ENCODE peak calls at places on chromosome 10, in nine cellular contexts. L is heart left ventricle; B is AML-193; O is GM23248; K is CD8-positive, alpha-beta memory T cell; J is activated effector memory CD4-positive, alpha-beta T cell treated with Interleukin-2 at 50 U/mL for 16 hours; D is mucosa of gallbladder; E is AG20443; T is iPS-NIHi11. X is an unnamed sample.

GRCh38 chr10:44995581-44995913 is 5.2 kb upstream of the ZNF22 start:
- DNase-seq in B (no peak), E (no peak), J (no peak), O (no peak), D (no peak), K (peak; percentile 23), T (no peak), L (no peak), X (no peak)

GRCh38 chr10:3491571-3491970 is 293.4 kb downstream of the KLF6 start:
- DNase-seq in L (no peak), T (no peak), E (no peak), B (no peak), D (no peak), O (no peak), K (no peak), J (no peak), X (no peak)

GRCh38 chr10:6729071-6729773 is 149.1 kb upstream of the PRKCQ start:
- DNase-seq in T (no peak), J (no peak), O (peak; percentile 96), L (no peak), B (no peak), K (no peak), E (peak; percentile 89), D (no peak), X (no peak)

GRCh38 chr10:105185101-105185500 is 544.0 kb downstream of the SORCS3 start:
- DNase-seq in O (no peak), E (no peak), K (no peak), J (no peak), D (no peak), T (no peak), B (no peak), L (no peak), X (no peak)

GRCh38 chr10:72277340-72277995 is 3.7 kb downstream of the DDIT4 start:
- DNase-seq in T (no peak), K (no peak), D (no peak), E (no peak), B (no peak), J (no peak), L (no peak), O (no peak), X (no peak)

GRCh38 chr10:72322280-72323058 is 32.2 kb downstream of the DNAJB12 start:
- DNase-seq in B (no peak), T (no peak), D (no peak), K (no peak), O (no peak), E (no peak), L (no peak), J (peak; percentile 38), X (no peak)

GRCh38 chr10:191703-192518 is 56.7 kb downstream of the ZMYND11 start:
- DNase-seq in L (peak; percentile 31), T (no peak), D (no peak), O (peak; percentile 84), J (no peak), E (peak; percentile 71), K (no peak), B (no peak), X (no peak)

GRCh38 chr10:29257106-29257783 is 31.6 kb upstream of the LYZL1 start:
- DNase-seq in J (no peak), E (peak; percentile 82), O (peak; percentile 87), B (no peak), K (no peak), T (no peak), D (peak; percentile 47), L (peak; percentile 63), X (peak; percentile 69)

GRCh38 chr10:6171891-6172354 is 30.8 kb upstream of the PFKFB3 start:
- DNase-seq in B (peak; percentile 48), T (no peak), D (peak; percentile 51), K (no peak), J (no peak), E (peak; percentile 88), L (peak; percentile 84), O (peak; percentile 98), X (peak; percentile 75)

GRCh38 chr10:69502589-69502988 is 51.3 kb downstream of the TSPAN15 start:
- DNase-seq in T (no peak), D (no peak), E (no peak), J (no peak), L (no peak), K (no peak), O (no peak), B (no peak), X (no peak)

GRCh38 chr10:34320265-34320664 is 494.8 kb downstream of the PARD3 start:
- DNase-seq in B (no peak), J (no peak), E (no peak), K (no peak), T (no peak), D (no peak), O (no peak), L (no peak), X (no peak)

GRCh38 chr10:112711366-112711765 is 238.7 kb upstream of the TCF7L2 start:
- DNase-seq in K (no peak), O (peak; percentile 32), T (no peak), J (no peak), E (no peak), B (no peak), D (no peak), L (no peak), X (peak; percentile 46)

GRCh38 chr10:97667462-97667861 is 19.6 kb downstream of the AVPI1 start:
- DNase-seq in E (no peak), J (no peak), T (no peak), O (no peak), D (no peak), K (no peak), L (no peak), B (no peak), X (no peak)

GRCh38 chr10:52814506-52814905 is 41.9 kb upstream of the MBL2 start:
- DNase-seq in K (no peak), B (no peak), L (no peak), D (no peak), T (no peak), O (no peak), E (no peak), J (no peak), X (no peak)

GRCh38 chr10:63976538-63976937 is 455.3 kb downstream of the REEP3 start:
- DNase-seq in D (peak; percentile 47), B (peak; percentile 34), L (no peak), E (peak; percentile 77), J (no peak), T (peak; percentile 68), K (no peak), O (peak; percentile 63), X (peak; percentile 37)

GRCh38 chr10:11026761-11027160 is 9.1 kb downstream of the CELF2 start:
- DNase-seq in K (no peak), L (no peak), J (no peak), T (no peak), D (no peak), E (peak; percentile 33), O (peak; percentile 32), B (no peak), X (no peak)

GRCh38 chr10:34801066-34801738 is 13.9 kb downstream of the PARD3 start:
- DNase-seq in J (no peak), K (no peak), T (no peak), O (no peak), L (peak; percentile 45), B (no peak), E (no peak), D (peak; percentile 45), X (no peak)

X was measured in hepatic stellate cell.